ENCODE peak calls at places on chromosomes 4 and X, in four cellular contexts. V is nucleus accumbens; O is CD4-positive, alpha-beta T cell; J is ELR. H is an unnamed sample.

GRCh38 chrX:72123471-72124185 is 8.1 kb downstream of the RTL5 start:
- DNase-seq in V (no peak), O (no peak), J (no peak), H (no peak)

GRCh38 chr4:99219072-99219471 is at the start of gene ADH6:
- DNase-seq in V (no peak), O (no peak), J (no peak), H (no peak)

GRCh38 chrX:49187028-49187394 is 838 bp upstream of the PRICKLE3 start:
- DNase-seq in V (no peak), O (no peak), J (no peak), H (no peak)

GRCh38 chrX:56763556-56764152 is 34.6 kb downstream of the NBDY start:
- DNase-seq in V (no peak), O (peak; percentile 18), J (no peak), H (no peak)

GRCh38 chrX:14899607-14900006 is 26.4 kb downstream of the MOSPD2 start:
- DNase-seq in V (no peak), O (no peak), J (peak; percentile 76), H (no peak)

GRCh38 chr4:115657991-115658390 is 544.6 kb upstream of the NDST4 start:
- DNase-seq in V (no peak), O (no peak), J (no peak), H (no peak)

GRCh38 chr4:24642941-24643628 is 58.7 kb upstream of the DHX15 start:
- DNase-seq in V (no peak), O (no peak), J (peak; percentile 74), H (no peak)

GRCh38 chr4:101232074-101232776 is 115.1 kb downstream of the PPP3CA start:
- DNase-seq in V (no peak), O (no peak), J (peak; percentile 83), H (no peak)

GRCh38 chr4:153771058-153771457 is 11.2 kb upstream of the RNF175 start:
- DNase-seq in V (no peak), O (no peak), J (no peak), H (no peak)

GRCh38 chr4:2399631-2400190 is 18.7 kb downstream of the ZFYVE28 start:
- DNase-seq in V (no peak), O (no peak), J (no peak), H (no peak)